ENCODE peak calls at places on chromosomes 3 and 15, in nine cellular contexts. V is activated effector memory CD4-positive, alpha-beta T cell treated with anti-CD3 and anti-CD28 coated beads, Interleukin-2, amount 50 U/mL, for 16 hours; A is ELR; N is fibroblast of gingiva; X is fibroblast of the conjunctiva; Y is NCI-H460; J is astrocyte of the spinal cord; M is activated CD4-positive, alpha-beta T cell treated with anti-CD3 and anti-CD28 coated beads, Interleukin-2, amount 50 U/mL, for 1 hour; D is HTR-8/SVneo. P is an unnamed sample.

GRCh38 chr15:93866441-93866840 is 364.9 kb upstream of the MCTP2 start:
- DNase-seq in N (no peak), V (no peak), Y (no peak), A (no peak), X (no peak), J (no peak), M (no peak), D (no peak), P (no peak)

GRCh38 chr15:73724211-73724610 is 28.9 kb downstream of the INSYN1 start:
- DNase-seq in Y (no peak), V (no peak), A (no peak), X (no peak), D (no peak), N (no peak), M (no peak), J (no peak), P (no peak)

GRCh38 chr3:110697961-110698360 is 373.7 kb upstream of the NECTIN3 start:
- DNase-seq in V (no peak), D (no peak), J (peak), M (no peak), A (no peak), X (peak), Y (no peak), N (peak), P (peak)

GRCh38 chr3:183680061-183680460 is 17.5 kb upstream of the YEATS2 start:
- DNase-seq in D (no peak), V (no peak), Y (no peak), N (no peak), J (no peak), X (no peak), A (no peak), M (no peak), P (no peak)

GRCh38 chr3:139780603-139781002 is 102.8 kb upstream of the NMNAT3 start:
- DNase-seq in J (no peak), V (no peak), M (no peak), X (no peak), N (no peak), D (no peak), Y (no peak), A (no peak), P (no peak)

GRCh38 chr3:44968447-44968858 is 7.5 kb downstream of the ZDHHC3 start:
- DNase-seq in M (no peak), N (no peak), V (no peak), J (no peak), A (no peak), X (no peak), Y (no peak), D (no peak), P (no peak)

GRCh38 chr3:43399034-43399433 is 112.7 kb downstream of the SNRK start:
- DNase-seq in V (no peak), X (no peak), D (no peak), J (no peak), A (no peak), N (no peak), M (no peak), Y (no peak), P (peak)

GRCh38 chr3:86168512-86168911 is 822.4 kb downstream of the VGLL3 start:
- DNase-seq in Y (no peak), J (no peak), M (no peak), N (no peak), D (no peak), A (no peak), X (no peak), V (no peak), P (no peak)

GRCh38 chr3:177816667-177817208 is 619.5 kb upstream of the TBL1XR1 start:
- DNase-seq in M (no peak), N (peak), A (peak), Y (peak), D (no peak), X (no peak), V (no peak), J (peak), P (no peak)

GRCh38 chr3:189950258-189950657 is 170.4 kb downstream of the P3H2 start:
- DNase-seq in V (no peak), M (no peak), A (no peak), X (no peak), N (no peak), D (no peak), Y (no peak), J (no peak), P (no peak)

GRCh38 chr3:72957303-72957702 is 39.3 kb upstream of the PPP4R2 start:
- DNase-seq in M (no peak), V (no peak), Y (no peak), D (no peak), N (no peak), X (no peak), J (no peak), A (no peak), P (no peak)